ENCODE peak calls at places on chromosome 22, in seven cellular contexts. C is iPS DF 19.7; F is occipital lobe; G is iris pigment epithelial cell; M is EH; L is activated CD4-positive, alpha-beta T cell treated with anti-CD3 and anti-CD28 coated beads, Interleukin-2, amount 10 ng/mL, durations not matched to agents 7 days and 5 days; Z is fibroblast of pulmonary artery. B is an unnamed sample.

GRCh38 chr22:16917144-16918003 is 90.6 kb downstream of the GAB4 start:
- DNase-seq in C (peak; percentile 9), F (peak; percentile 44), G (peak; percentile 28), M (peak; percentile 45), L (peak; percentile 64), Z (peak; percentile 46), B (no peak)

GRCh38 chr22:35703861-35704584 is 13.6 kb upstream of the APOL5 start:
- DNase-seq in C (no peak), F (no peak), G (peak; percentile 45), M (peak; percentile 31), L (no peak), Z (no peak), B (no peak)

GRCh38 chr22:43363580-43364435 is 20.6 kb upstream of the SCUBE1 start:
- DNase-seq in C (no peak), F (no peak), G (no peak), M (no peak), L (no peak), Z (no peak), B (no peak)

GRCh38 chr22:27213766-27214581 is 556.6 kb downstream of the MIAT start:
- DNase-seq in C (no peak), F (no peak), G (peak; percentile 78), M (no peak), L (no peak), Z (peak; percentile 76), B (no peak)

GRCh38 chr22:21687685-21688259 is 22.0 kb downstream of the PPIL2 start:
- DNase-seq in C (no peak), F (no peak), G (no peak), M (no peak), L (no peak), Z (no peak), B (no peak)

GRCh38 chr22:28730146-28730545 is 11.5 kb downstream of the CHEK2 start:
- DNase-seq in C (no peak), F (no peak), G (no peak), M (no peak), L (no peak), Z (no peak), B (no peak)

GRCh38 chr22:50329236-50329635 is 2.4 kb upstream of the DENND6B start:
- DNase-seq in C (no peak), F (no peak), G (peak; percentile 52), M (peak; percentile 75), L (no peak), Z (peak; percentile 20), B (no peak)

GRCh38 chr22:29871684-29872083 is 11.3 kb upstream of the MTMR3 start:
- DNase-seq in C (no peak), F (no peak), G (no peak), M (no peak), L (no peak), Z (no peak), B (peak; percentile 45)

GRCh38 chr22:32100711-32101110 is 57.6 kb downstream of the SLC5A1 start:
- DNase-seq in C (no peak), F (no peak), G (no peak), M (no peak), L (no peak), Z (no peak), B (no peak)

GRCh38 chr22:20877715-20878114 is 18.9 kb downstream of the SNAP29 start:
- DNase-seq in C (no peak), F (no peak), G (no peak), M (no peak), L (no peak), Z (no peak), B (no peak)